ENCODE peak calls at places on chromosomes 4 and X, in four cellular contexts. One of them, this sample, is unnamed.

GRCh38 chrX:140439455-140439854 is 65.4 kb downstream of the SOX3 start:
- DNase-seq in GM23338: peak
- DNase-seq in GM23248: peak
- DNase-seq in neural progenitor cell: peak
- DNase-seq in this sample: no peak

GRCh38 chr4:714087-714486 is 8.5 kb downstream of the PCGF3 start:
- DNase-seq in neural progenitor cell: no peak
- DNase-seq in GM23248: no peak
- DNase-seq in GM23338: no peak
- DNase-seq in this sample: no peak

GRCh38 chr4:112127736-112128322 is 17.4 kb upstream of the FAM241A start:
- DNase-seq in neural progenitor cell: no peak
- DNase-seq in GM23338: peak
- DNase-seq in GM23248: peak
- DNase-seq in this sample: no peak

GRCh38 chr4:74033721-74034120 is 4.8 kb downstream of the CXCL3 start:
- DNase-seq in neural progenitor cell: no peak
- DNase-seq in GM23248: peak
- DNase-seq in GM23338: no peak
- DNase-seq in this sample: no peak

GRCh38 chr4:126268106-126268505 is 953.4 kb downstream of the FAT4 start:
- DNase-seq in neural progenitor cell: no peak
- DNase-seq in GM23338: no peak
- DNase-seq in GM23248: peak
- DNase-seq in this sample: no peak

GRCh38 chr4:72218953-72219352 is 187.2 kb downstream of the NPFFR2 start:
- DNase-seq in neural progenitor cell: no peak
- DNase-seq in GM23248: peak
- DNase-seq in GM23338: no peak
- DNase-seq in this sample: no peak

GRCh38 chrX:14546190-14546589 is 16.9 kb downstream of the GLRA2 start:
- DNase-seq in GM23248: no peak
- DNase-seq in GM23338: no peak
- DNase-seq in neural progenitor cell: no peak
- DNase-seq in this sample: no peak

GRCh38 chrX:134020910-134021309 is 35.5 kb upstream of the GPC3 start:
- DNase-seq in neural progenitor cell: no peak
- DNase-seq in GM23248: no peak
- DNase-seq in GM23338: peak
- DNase-seq in this sample: no peak

GRCh38 chrX:99301990-99302389 is 1108.1 kb downstream of the PCDH19 start:
- DNase-seq in GM23338: peak
- DNase-seq in GM23248: peak
- DNase-seq in neural progenitor cell: peak
- DNase-seq in this sample: peak

GRCh38 chr4:100421356-100421978 is 96.4 kb downstream of the EMCN start:
- DNase-seq in GM23248: peak
- DNase-seq in GM23338: peak
- DNase-seq in neural progenitor cell: peak
- DNase-seq in this sample: peak

GRCh38 chr4:15451181-15451865 is 18.4 kb upstream of the CC2D2A start:
- DNase-seq in GM23248: peak
- DNase-seq in neural progenitor cell: no peak
- DNase-seq in GM23338: no peak
- DNase-seq in this sample: no peak

GRCh38 chr4:113499696-113500095 is 261.8 kb downstream of the CAMK2D start:
- DNase-seq in GM23338: no peak
- DNase-seq in neural progenitor cell: no peak
- DNase-seq in GM23248: peak
- DNase-seq in this sample: no peak

GRCh38 chr4:88737304-88738015 is 39.8 kb upstream of the NAP1L5 start:
- DNase-seq in neural progenitor cell: peak
- DNase-seq in GM23338: peak
- DNase-seq in GM23248: no peak
- DNase-seq in this sample: peak

GRCh38 chr4:38069271-38069760 is 109.1 kb downstream of the PTTG2 start:
- DNase-seq in GM23248: peak
- DNase-seq in GM23338: peak
- DNase-seq in neural progenitor cell: peak
- DNase-seq in this sample: peak

GRCh38 chr4:101801957-101802356 is 11.4 kb downstream of the BANK1 start:
- DNase-seq in neural progenitor cell: no peak
- DNase-seq in GM23338: no peak
- DNase-seq in GM23248: no peak
- DNase-seq in this sample: no peak

GRCh38 chr4:16106956-16107355 is 23.1 kb upstream of the PROM1 start:
- DNase-seq in neural progenitor cell: no peak
- DNase-seq in GM23338: no peak
- DNase-seq in GM23248: no peak
- DNase-seq in this sample: no peak

GRCh38 chr4:72777436-72777835 is 208.4 kb upstream of the ADAMTS3 start:
- DNase-seq in neural progenitor cell: no peak
- DNase-seq in GM23248: no peak
- DNase-seq in GM23338: no peak
- DNase-seq in this sample: no peak

GRCh38 chr4:142358656-142359055 is 487.4 kb downstream of the INPP4B start:
- DNase-seq in GM23338: peak
- DNase-seq in neural progenitor cell: no peak
- DNase-seq in GM23248: no peak
- DNase-seq in this sample: no peak

GRCh38 chr4:168710353-168710946 is 213.6 kb downstream of the PALLD start:
- DNase-seq in neural progenitor cell: peak
- DNase-seq in GM23248: peak
- DNase-seq in GM23338: peak
- DNase-seq in this sample: peak

GRCh38 chr4:137640156-137640837 is 108.0 kb upstream of the PCDH18 start:
- DNase-seq in neural progenitor cell: no peak
- DNase-seq in GM23338: no peak
- DNase-seq in GM23248: no peak
- DNase-seq in this sample: no peak

GRCh38 chr4:53205970-53206369 is 159.9 kb downstream of the SCFD2 start:
- DNase-seq in GM23338: no peak
- DNase-seq in GM23248: peak
- DNase-seq in neural progenitor cell: no peak
- DNase-seq in this sample: no peak

GRCh38 chrX:105662248-105662647 is 160.1 kb upstream of the NRK start:
- DNase-seq in neural progenitor cell: no peak
- DNase-seq in GM23248: no peak
- DNase-seq in GM23338: no peak
- DNase-seq in this sample: no peak

GRCh38 chr4:148116264-148116663 is 325.9 kb downstream of the NR3C2 start:
- DNase-seq in neural progenitor cell: no peak
- DNase-seq in GM23338: no peak
- DNase-seq in GM23248: peak
- DNase-seq in this sample: no peak

GRCh38 chr4:166091914-166092510 is 219.0 kb downstream of the TLL1 start:
- DNase-seq in neural progenitor cell: peak
- DNase-seq in GM23338: peak
- DNase-seq in GM23248: peak
- DNase-seq in this sample: peak

GRCh38 chr4:10371869-10372471 is 85.3 kb downstream of the ZNF518B start:
- DNase-seq in GM23248: peak
- DNase-seq in neural progenitor cell: peak
- DNase-seq in GM23338: peak
- DNase-seq in this sample: no peak

GRCh38 chr4:125951275-125951887 is 636.6 kb downstream of the FAT4 start:
- DNase-seq in GM23248: peak
- DNase-seq in neural progenitor cell: no peak
- DNase-seq in GM23338: no peak
- DNase-seq in this sample: no peak

GRCh38 chr4:175954685-175955084 is 111.0 kb upstream of the WDR17 start:
- DNase-seq in neural progenitor cell: no peak
- DNase-seq in GM23248: no peak
- DNase-seq in GM23338: no peak
- DNase-seq in this sample: no peak

GRCh38 chrX:42732506-42732905 is 45.5 kb downstream of the PPP1R2C start:
- DNase-seq in GM23338: no peak
- DNase-seq in GM23248: no peak
- DNase-seq in neural progenitor cell: no peak
- DNase-seq in this sample: no peak

GRCh38 chr4:148017801-148018200 is 285.9 kb downstream of the ARHGAP10 start:
- DNase-seq in neural progenitor cell: no peak
- DNase-seq in GM23248: no peak
- DNase-seq in GM23338: no peak
- DNase-seq in this sample: no peak

GRCh38 chr4:5812506-5813229 is 80.2 kb downstream of the CRMP1 start:
- DNase-seq in GM23338: peak
- DNase-seq in GM23248: peak
- DNase-seq in neural progenitor cell: peak
- DNase-seq in this sample: peak

GRCh38 chrX:149871940-149872339 is 9.0 kb upstream of the MAGEA8 start:
- DNase-seq in GM23248: peak
- DNase-seq in GM23338: peak
- DNase-seq in neural progenitor cell: peak
- DNase-seq in this sample: no peak

GRCh38 chr4:169005453-169006099 is 4.5 kb downstream of the CBR4 start:
- DNase-seq in neural progenitor cell: no peak
- DNase-seq in GM23248: peak
- DNase-seq in GM23338: no peak
- DNase-seq in this sample: no peak

GRCh38 chr4:10083331-10083769 is 33.2 kb downstream of the WDR1 start:
- DNase-seq in GM23338: no peak
- DNase-seq in neural progenitor cell: no peak
- DNase-seq in GM23248: no peak
- DNase-seq in this sample: no peak

GRCh38 chr4:155978810-155979209 is 25.1 kb upstream of the CTSO start:
- DNase-seq in GM23338: no peak
- DNase-seq in neural progenitor cell: no peak
- DNase-seq in GM23248: no peak
- DNase-seq in this sample: no peak

GRCh38 chr4:155974957-155975356 is 21.3 kb upstream of the CTSO start:
- DNase-seq in GM23248: peak
- DNase-seq in neural progenitor cell: no peak
- DNase-seq in GM23338: no peak
- DNase-seq in this sample: no peak

GRCh38 chr4:155974476-155974749 is 20.7 kb upstream of the CTSO start:
- DNase-seq in GM23248: no peak
- DNase-seq in neural progenitor cell: no peak
- DNase-seq in GM23338: no peak
- DNase-seq in this sample: peak

GRCh38 chr4:155972098-155972497 is 18.4 kb upstream of the CTSO start:
- DNase-seq in neural progenitor cell: peak
- DNase-seq in GM23338: peak
- DNase-seq in GM23248: peak
- DNase-seq in this sample: no peak

GRCh38 chr4:155973639-155974475 is 20.2 kb upstream of the CTSO start:
- DNase-seq in GM23248: peak
- DNase-seq in GM23338: peak
- DNase-seq in neural progenitor cell: peak
- DNase-seq in this sample: no peak
- H3K4me2 ChIP-seq in GM23248: no peak
- H3K4me2 ChIP-seq in GM23338: no peak
- H3K4me2 ChIP-seq in neural progenitor cell: no peak
- H3K4me2 ChIP-seq in this sample: peak

DNA sequence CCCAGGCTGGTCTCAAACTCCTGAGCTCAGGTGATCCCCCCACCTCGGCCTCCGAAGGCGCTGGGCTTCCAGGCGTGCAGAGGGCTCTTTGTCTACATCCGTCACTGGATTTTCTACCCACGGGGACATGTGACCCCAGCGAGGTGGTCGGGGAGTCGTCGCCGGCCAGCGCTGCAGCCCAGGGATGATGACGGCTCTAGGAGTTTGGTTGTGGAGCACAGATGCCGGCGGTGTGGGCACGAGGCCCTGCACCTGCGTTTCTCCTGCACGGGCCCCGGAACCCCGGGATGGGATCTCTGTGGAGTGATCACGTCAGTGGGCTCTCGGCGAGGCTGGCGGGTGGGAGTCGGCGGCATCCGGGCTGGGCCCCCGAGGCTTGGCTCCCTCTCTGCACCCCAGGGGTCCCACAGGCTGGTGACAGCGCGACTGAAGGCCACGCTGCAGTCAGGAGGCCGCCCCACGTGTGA is 9.1 kb upstream of the GTPBP6 start:
- DNase-seq in neural progenitor cell: no peak
- DNase-seq in GM23248: no peak
- DNase-seq in GM23338: no peak
- DNase-seq in this sample: no peak
- TF ChIP-seq EZH2phosphoT487 in neural progenitor cell: no peak
- TF ChIP-seq EZH2phosphoT487 in GM23248: no peak
- TF ChIP-seq EZH2phosphoT487 in GM23338: no peak
- TF ChIP-seq EZH2phosphoT487 in this sample: no peak

GRCh38 chrX:24294619-24295018 is 19.2 kb downstream of the SUPT20HL2 start:
- DNase-seq in GM23338: peak
- DNase-seq in neural progenitor cell: peak
- DNase-seq in GM23248: peak
- DNase-seq in this sample: no peak

GRCh38 chrX:24292358-24292757 is 21.5 kb downstream of the SUPT20HL2 start:
- DNase-seq in GM23338: no peak
- DNase-seq in GM23248: no peak
- DNase-seq in neural progenitor cell: no peak
- DNase-seq in this sample: no peak

GRCh38 chrX:24298191-24298590 is 15.7 kb downstream of the SUPT20HL2 start:
- DNase-seq in neural progenitor cell: peak
- DNase-seq in GM23338: no peak
- DNase-seq in GM23248: no peak
- DNase-seq in this sample: no peak

GRCh38 chrX:24293412-24293811 is 20.5 kb downstream of the SUPT20HL2 start:
- DNase-seq in GM23248: no peak
- DNase-seq in GM23338: no peak
- DNase-seq in neural progenitor cell: no peak
- DNase-seq in this sample: no peak
- H3K4me2 ChIP-seq in GM23248: no peak
- H3K4me2 ChIP-seq in GM23338: no peak
- H3K4me2 ChIP-seq in neural progenitor cell: no peak
- H3K4me2 ChIP-seq in this sample: no peak

GRCh38 chr4:2289955-2290333 is 28.0 kb upstream of the MXD4 start:
- DNase-seq in GM23248: no peak
- DNase-seq in neural progenitor cell: no peak
- DNase-seq in GM23338: no peak
- DNase-seq in this sample: no peak

GRCh38 chr4:2289311-2289954 is 27.5 kb upstream of the MXD4 start:
- DNase-seq in GM23338: no peak
- DNase-seq in neural progenitor cell: no peak
- DNase-seq in GM23248: no peak
- DNase-seq in this sample: no peak

GRCh38 chr4:2290974-2291704 is 29.2 kb upstream of the MXD4 start:
- DNase-seq in neural progenitor cell: no peak
- DNase-seq in GM23338: no peak
- DNase-seq in GM23248: no peak
- DNase-seq in this sample: no peak

GRCh38 chr4:2291705-2292651 is 30.1 kb upstream of the MXD4 start:
- DNase-seq in GM23248: no peak
- DNase-seq in GM23338: no peak
- DNase-seq in neural progenitor cell: no peak
- DNase-seq in this sample: no peak

DNA sequence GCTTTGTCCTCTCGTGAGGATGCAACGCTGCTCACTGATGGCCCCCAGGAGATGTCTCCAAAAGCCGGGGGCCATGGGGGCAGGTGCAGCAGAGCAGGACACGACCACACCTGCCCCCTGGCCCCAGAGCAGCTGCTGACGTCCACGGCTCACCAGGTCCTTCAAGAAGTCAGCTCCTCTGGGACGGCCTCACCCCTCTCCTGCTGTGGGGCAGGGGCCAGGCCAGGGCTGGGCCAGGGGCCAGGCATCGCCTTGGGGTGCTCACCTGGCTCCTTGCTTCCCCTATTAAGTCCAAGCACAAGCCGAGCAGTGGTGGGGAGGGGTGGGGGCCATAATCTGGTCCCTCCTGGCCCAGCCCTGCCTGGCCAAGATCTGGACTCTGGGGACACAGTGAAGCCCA is 28.6 kb upstream of the MXD4 start:
- DNase-seq in GM23248: no peak
- DNase-seq in neural progenitor cell: no peak
- DNase-seq in GM23338: no peak
- DNase-seq in this sample: no peak
- TF ChIP-seq EZH2phosphoT487 in GM23248: no peak
- TF ChIP-seq EZH2phosphoT487 in neural progenitor cell: no peak
- TF ChIP-seq EZH2phosphoT487 in GM23338: no peak
- TF ChIP-seq EZH2phosphoT487 in this sample: no peak